ENCODE peak calls at places on chromosomes 1 and 21, in six cellular contexts. One of them, this sample, is unnamed.

GRCh38 chr1:205442051-205442721 is 13.7 kb downstream of the BLACAT1 start:
- DNase-seq in lower lobe of right lung: peak
- DNase-seq in dorsolateral prefrontal cortex: no peak
- DNase-seq in heart right ventricle: no peak
- DNase-seq in coronary artery: no peak
- DNase-seq in Peyer's patch: no peak
- DNase-seq in this sample: no peak

GRCh38 chr1:44090409-44091252 is 28.0 kb upstream of the KLF17 start:
- DNase-seq in dorsolateral prefrontal cortex: no peak
- DNase-seq in lower lobe of right lung: no peak
- DNase-seq in Peyer's patch: no peak
- DNase-seq in heart right ventricle: no peak
- DNase-seq in coronary artery: no peak
- DNase-seq in this sample: no peak

GRCh38 chr1:243497939-243498681 is 242.3 kb downstream of the SDCCAG8 start:
- DNase-seq in dorsolateral prefrontal cortex: no peak
- DNase-seq in heart right ventricle: no peak
- DNase-seq in lower lobe of right lung: no peak
- DNase-seq in Peyer's patch: no peak
- DNase-seq in coronary artery: no peak
- DNase-seq in this sample: no peak

GRCh38 chr1:204941415-204942338 is 71.0 kb downstream of the NFASC start:
- DNase-seq in lower lobe of right lung: peak
- DNase-seq in Peyer's patch: peak
- DNase-seq in coronary artery: no peak
- DNase-seq in dorsolateral prefrontal cortex: no peak
- DNase-seq in heart right ventricle: peak
- DNase-seq in this sample: no peak

GRCh38 chr1:104852151-104852550 is 1102.5 kb downstream of the AMY1C start:
- DNase-seq in lower lobe of right lung: no peak
- DNase-seq in heart right ventricle: no peak
- DNase-seq in coronary artery: no peak
- DNase-seq in dorsolateral prefrontal cortex: no peak
- DNase-seq in Peyer's patch: no peak
- DNase-seq in this sample: no peak

GRCh38 chr1:234601217-234602017 is 8.6 kb downstream of the IRF2BP2 start:
- DNase-seq in lower lobe of right lung: no peak
- DNase-seq in coronary artery: no peak
- DNase-seq in Peyer's patch: peak
- DNase-seq in heart right ventricle: no peak
- DNase-seq in dorsolateral prefrontal cortex: no peak
- DNase-seq in this sample: peak

GRCh38 chr1:16430598-16430997 is 6.6 kb downstream of the SPATA21 start:
- DNase-seq in dorsolateral prefrontal cortex: no peak
- DNase-seq in Peyer's patch: no peak
- DNase-seq in heart right ventricle: no peak
- DNase-seq in coronary artery: no peak
- DNase-seq in lower lobe of right lung: no peak
- DNase-seq in this sample: no peak

GRCh38 chr1:231786126-231786525 is 159.5 kb downstream of the DISC1 start:
- DNase-seq in heart right ventricle: no peak
- DNase-seq in coronary artery: no peak
- DNase-seq in lower lobe of right lung: no peak
- DNase-seq in dorsolateral prefrontal cortex: no peak
- DNase-seq in Peyer's patch: no peak
- DNase-seq in this sample: no peak

GRCh38 chr1:109151146-109151545 is 37.2 kb downstream of the ELAPOR1 start:
- DNase-seq in coronary artery: no peak
- DNase-seq in Peyer's patch: no peak
- DNase-seq in heart right ventricle: peak
- DNase-seq in lower lobe of right lung: no peak
- DNase-seq in dorsolateral prefrontal cortex: peak
- DNase-seq in this sample: no peak

GRCh38 chr1:187893471-187893870 is 1064.7 kb downstream of the PLA2G4A start:
- DNase-seq in coronary artery: no peak
- DNase-seq in dorsolateral prefrontal cortex: no peak
- DNase-seq in lower lobe of right lung: no peak
- DNase-seq in heart right ventricle: no peak
- DNase-seq in Peyer's patch: no peak
- DNase-seq in this sample: no peak

GRCh38 chr1:64744492-64745180 is at the start of gene RAVER2:
- DNase-seq in lower lobe of right lung: peak
- DNase-seq in Peyer's patch: peak
- DNase-seq in heart right ventricle: peak
- DNase-seq in dorsolateral prefrontal cortex: peak
- DNase-seq in coronary artery: peak
- DNase-seq in this sample: peak

GRCh38 chr1:171716620-171717019 is 25.2 kb downstream of the VAMP4 start:
- DNase-seq in lower lobe of right lung: no peak
- DNase-seq in heart right ventricle: no peak
- DNase-seq in coronary artery: no peak
- DNase-seq in dorsolateral prefrontal cortex: no peak
- DNase-seq in Peyer's patch: no peak
- DNase-seq in this sample: no peak

GRCh38 chr1:41799723-41800122 is 119.0 kb downstream of the HIVEP3 start:
- DNase-seq in Peyer's patch: no peak
- DNase-seq in coronary artery: no peak
- DNase-seq in heart right ventricle: no peak
- DNase-seq in dorsolateral prefrontal cortex: no peak
- DNase-seq in lower lobe of right lung: no peak
- DNase-seq in this sample: no peak

GRCh38 chr1:81801032-81801833 is 499 bp downstream of the ADGRL2 start:
- DNase-seq in lower lobe of right lung: peak
- DNase-seq in dorsolateral prefrontal cortex: peak
- DNase-seq in Peyer's patch: no peak
- DNase-seq in heart right ventricle: peak
- DNase-seq in coronary artery: peak
- DNase-seq in this sample: no peak

GRCh38 chr1:30305061-30305460 is 418.3 kb downstream of the MATN1 start:
- DNase-seq in coronary artery: no peak
- DNase-seq in heart right ventricle: no peak
- DNase-seq in dorsolateral prefrontal cortex: no peak
- DNase-seq in lower lobe of right lung: no peak
- DNase-seq in Peyer's patch: no peak
- DNase-seq in this sample: no peak

GRCh38 chr21:21007606-21008005 is 9.4 kb downstream of the NCAM2 start:
- DNase-seq in heart right ventricle: no peak
- DNase-seq in lower lobe of right lung: no peak
- DNase-seq in dorsolateral prefrontal cortex: no peak
- DNase-seq in Peyer's patch: no peak
- DNase-seq in coronary artery: no peak
- DNase-seq in this sample: no peak

GRCh38 chr1:67646145-67647035 is 38.6 kb upstream of the GADD45A start:
- DNase-seq in dorsolateral prefrontal cortex: no peak
- DNase-seq in Peyer's patch: no peak
- DNase-seq in coronary artery: no peak
- DNase-seq in heart right ventricle: peak
- DNase-seq in lower lobe of right lung: no peak
- DNase-seq in this sample: no peak

GRCh38 chr1:226550671-226551041 is 2.1 kb downstream of the STUM start:
- DNase-seq in lower lobe of right lung: no peak
- DNase-seq in heart right ventricle: no peak
- DNase-seq in Peyer's patch: no peak
- DNase-seq in coronary artery: no peak
- DNase-seq in dorsolateral prefrontal cortex: no peak
- DNase-seq in this sample: no peak

GRCh38 chr1:172662464-172663109 is 3.7 kb downstream of the FASLG start:
- DNase-seq in lower lobe of right lung: peak
- DNase-seq in coronary artery: no peak
- DNase-seq in dorsolateral prefrontal cortex: no peak
- DNase-seq in Peyer's patch: peak
- DNase-seq in heart right ventricle: peak
- DNase-seq in this sample: peak

GRCh38 chr1:235275223-235275622 is 52.8 kb downstream of the ARID4B start:
- DNase-seq in dorsolateral prefrontal cortex: no peak
- DNase-seq in Peyer's patch: no peak
- DNase-seq in heart right ventricle: no peak
- DNase-seq in lower lobe of right lung: no peak
- DNase-seq in coronary artery: no peak
- DNase-seq in this sample: no peak

GRCh38 chr21:41523175-41523574 is 15.2 kb upstream of the TMPRSS2 start:
- DNase-seq in Peyer's patch: no peak
- DNase-seq in dorsolateral prefrontal cortex: no peak
- DNase-seq in coronary artery: no peak
- DNase-seq in heart right ventricle: no peak
- DNase-seq in lower lobe of right lung: no peak
- DNase-seq in this sample: no peak

GRCh38 chr1:81804320-81804719 is 3.6 kb downstream of the ADGRL2 start:
- DNase-seq in lower lobe of right lung: no peak
- DNase-seq in Peyer's patch: no peak
- DNase-seq in dorsolateral prefrontal cortex: no peak
- DNase-seq in coronary artery: no peak
- DNase-seq in heart right ventricle: no peak
- DNase-seq in this sample: no peak

GRCh38 chr1:7224644-7225043 is 439.4 kb downstream of the CAMTA1 start:
- DNase-seq in dorsolateral prefrontal cortex: no peak
- DNase-seq in Peyer's patch: no peak
- DNase-seq in heart right ventricle: peak
- DNase-seq in coronary artery: no peak
- DNase-seq in lower lobe of right lung: no peak
- DNase-seq in this sample: no peak

GRCh38 chr1:27428316-27429028 is 36.0 kb downstream of the GPR3 start:
- DNase-seq in lower lobe of right lung: no peak
- DNase-seq in dorsolateral prefrontal cortex: no peak
- DNase-seq in Peyer's patch: peak
- DNase-seq in heart right ventricle: peak
- DNase-seq in coronary artery: no peak
- DNase-seq in this sample: no peak

GRCh38 chr1:205782627-205783470 is 7.6 kb upstream of the RAB29 start:
- DNase-seq in Peyer's patch: no peak
- DNase-seq in lower lobe of right lung: no peak
- DNase-seq in coronary artery: no peak
- DNase-seq in dorsolateral prefrontal cortex: no peak
- DNase-seq in heart right ventricle: no peak
- DNase-seq in this sample: no peak

GRCh38 chr1:10915594-10915993 is 96.9 kb upstream of the TARDBP start:
- DNase-seq in heart right ventricle: no peak
- DNase-seq in Peyer's patch: no peak
- DNase-seq in coronary artery: no peak
- DNase-seq in lower lobe of right lung: peak
- DNase-seq in dorsolateral prefrontal cortex: no peak
- DNase-seq in this sample: no peak

GRCh38 chr1:235049217-235049616 is 79.4 kb downstream of the TOMM20 start:
- DNase-seq in dorsolateral prefrontal cortex: no peak
- DNase-seq in lower lobe of right lung: peak
- DNase-seq in heart right ventricle: no peak
- DNase-seq in Peyer's patch: no peak
- DNase-seq in coronary artery: no peak
- DNase-seq in this sample: no peak

DNA sequence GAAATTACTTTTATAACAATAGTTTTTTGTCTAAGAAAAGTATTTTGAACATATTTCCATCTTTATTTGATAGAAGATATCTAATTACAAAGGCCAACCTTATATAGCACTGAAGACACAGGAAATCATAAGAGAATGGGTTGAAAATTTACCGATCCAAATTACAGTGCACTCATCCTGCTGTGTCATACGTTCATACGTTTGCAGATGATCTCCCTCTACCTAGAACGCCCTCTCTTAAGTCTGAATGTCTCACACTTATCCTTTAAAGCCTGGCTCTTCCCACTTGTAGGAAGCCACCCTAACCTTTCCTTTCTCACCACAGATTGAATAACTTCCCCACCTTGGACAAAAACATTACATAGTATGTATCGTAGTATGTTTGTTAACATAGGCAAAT is 9.3 kb downstream of the ASH1L start:
- DNase-seq in heart right ventricle: no peak
- DNase-seq in coronary artery: no peak
- DNase-seq in dorsolateral prefrontal cortex: no peak
- DNase-seq in lower lobe of right lung: no peak
- DNase-seq in Peyer's patch: no peak
- DNase-seq in this sample: no peak
- H3K27ac ChIP-seq in heart right ventricle: no peak
- H3K27ac ChIP-seq in coronary artery: no peak
- H3K27ac ChIP-seq in dorsolateral prefrontal cortex: no peak
- H3K27ac ChIP-seq in lower lobe of right lung: no peak
- H3K27ac ChIP-seq in Peyer's patch: no peak
- H3K27ac ChIP-seq in this sample: no peak

GRCh38 chr1:25042331-25042730 is 112.3 kb upstream of the RUNX3 start:
- DNase-seq in Peyer's patch: no peak
- DNase-seq in dorsolateral prefrontal cortex: no peak
- DNase-seq in coronary artery: no peak
- DNase-seq in heart right ventricle: no peak
- DNase-seq in lower lobe of right lung: no peak
- DNase-seq in this sample: no peak
- TF ChIP-seq CTCF in Peyer's patch: no peak
- TF ChIP-seq CTCF in dorsolateral prefrontal cortex: no peak
- TF ChIP-seq CTCF in coronary artery: no peak
- TF ChIP-seq CTCF in heart right ventricle: no peak
- TF ChIP-seq CTCF in lower lobe of right lung: no peak
- TF ChIP-seq CTCF in this sample: no peak

GRCh38 chr1:115257596-115257995 is 80.5 kb downstream of the NGF start:
- DNase-seq in coronary artery: no peak
- DNase-seq in Peyer's patch: no peak
- DNase-seq in dorsolateral prefrontal cortex: no peak
- DNase-seq in heart right ventricle: no peak
- DNase-seq in lower lobe of right lung: no peak
- DNase-seq in this sample: no peak

GRCh38 chr1:115258302-115258866 is 79.7 kb downstream of the NGF start:
- DNase-seq in heart right ventricle: no peak
- DNase-seq in Peyer's patch: no peak
- DNase-seq in lower lobe of right lung: no peak
- DNase-seq in dorsolateral prefrontal cortex: no peak
- DNase-seq in coronary artery: no peak
- DNase-seq in this sample: no peak

GRCh38 chr1:115262886-115263285 is 75.2 kb downstream of the NGF start:
- DNase-seq in heart right ventricle: no peak
- DNase-seq in coronary artery: no peak
- DNase-seq in dorsolateral prefrontal cortex: no peak
- DNase-seq in Peyer's patch: no peak
- DNase-seq in lower lobe of right lung: no peak
- DNase-seq in this sample: no peak

GRCh38 chr1:115266729-115267421 is 71.2 kb downstream of the NGF start:
- DNase-seq in heart right ventricle: peak
- DNase-seq in dorsolateral prefrontal cortex: no peak
- DNase-seq in lower lobe of right lung: no peak
- DNase-seq in Peyer's patch: no peak
- DNase-seq in coronary artery: no peak
- DNase-seq in this sample: no peak

GRCh38 chr1:115261511-115261910 is 76.5 kb downstream of the NGF start:
- DNase-seq in Peyer's patch: no peak
- DNase-seq in dorsolateral prefrontal cortex: no peak
- DNase-seq in lower lobe of right lung: no peak
- DNase-seq in heart right ventricle: no peak
- DNase-seq in coronary artery: no peak
- DNase-seq in this sample: no peak
- H3K27ac ChIP-seq in Peyer's patch: no peak
- H3K27ac ChIP-seq in dorsolateral prefrontal cortex: no peak
- H3K27ac ChIP-seq in lower lobe of right lung: no peak
- H3K27ac ChIP-seq in heart right ventricle: no peak
- H3K27ac ChIP-seq in coronary artery: no peak
- H3K27ac ChIP-seq in this sample: no peak

GRCh38 chr1:5415621-5416020 is 576.6 kb downstream of the NPHP4 start:
- DNase-seq in lower lobe of right lung: no peak
- DNase-seq in Peyer's patch: no peak
- DNase-seq in heart right ventricle: no peak
- DNase-seq in dorsolateral prefrontal cortex: no peak
- DNase-seq in coronary artery: no peak
- DNase-seq in this sample: no peak
- TF ChIP-seq CTCF in lower lobe of right lung: no peak
- TF ChIP-seq CTCF in Peyer's patch: no peak
- TF ChIP-seq CTCF in heart right ventricle: no peak
- TF ChIP-seq CTCF in dorsolateral prefrontal cortex: no peak
- TF ChIP-seq CTCF in coronary artery: no peak
- TF ChIP-seq CTCF in this sample: no peak